ENCODE peak calls at places on chromosomes 4 and X, in four cellular contexts. F is lower lobe of right lung, H is IMR-90, W is kidney. K is an unnamed sample. For H3K9me3, the result is how much of the 10 kb centered on the place peaks cover.

GRCh38 chr4:74527049-74527448 is 82.1 kb downstream of the AREG start:
- DNase-seq in H (no peak), F (no peak), W (no peak), K (no peak)

GRCh38 chrX:47843363-47843762 is 6.7 kb downstream of the ZNF81 start:
- DNase-seq in W (no peak), H (no peak), F (no peak), K (no peak)

GRCh38 chr4:149211961-149212360 is 603.7 kb downstream of the IQCM start:
- DNase-seq in W (no peak), F (no peak), H (peak), K (no peak)

GRCh38 chr4:108117473-108118182 is 51.1 kb downstream of the LEF1 start:
- DNase-seq in W (no peak), H (no peak), F (no peak), K (no peak)

GRCh38 chr4:139015948-139016451 is 419 bp downstream of the NOCT start:
- DNase-seq in H (peak), W (peak), F (peak), K (no peak)

GRCh38 chr4:15117270-15117946 is 115.1 kb downstream of the CPEB2 start:
- DNase-seq in H (no peak), W (no peak), F (no peak), K (no peak)

GRCh38 chrX:77389891-77390290 is 57.3 kb upstream of the FGF16 start:
- DNase-seq in F (no peak), H (no peak), W (no peak), K (no peak)

GRCh38 chr4:6463311-6464289 is 8.8 kb downstream of the PPP2R2C start:
- DNase-seq in W (no peak), H (no peak), F (no peak), K (no peak)

GRCh38 chr4:37666625-37667071 is 19.5 kb downstream of the RELL1 start:
- DNase-seq in H (peak), F (no peak), W (peak), K (no peak)

GRCh38 chr4:108175966-108176365 is 7.2 kb upstream of the LEF1 start:
- DNase-seq in H (no peak), F (no peak), W (no peak), K (no peak)

GRCh38 chr4:156594619-156595018 is 377.0 kb downstream of the PDGFC start:
- DNase-seq in W (peak), F (peak), H (no peak), K (no peak)

GRCh38 chrX:147901476-147902126 is 10.1 kb upstream of the FMR1 start:
- DNase-seq in F (no peak), H (no peak), W (no peak), K (no peak)

GRCh38 chr4:25301471-25301870 is 11.1 kb upstream of the ZCCHC4 start:
- DNase-seq in W (no peak), F (peak), H (no peak), K (no peak)

GRCh38 chr4:24672871-24673270 is 88.5 kb upstream of the DHX15 start:
- DNase-seq in F (no peak), H (no peak), W (no peak), K (no peak)

GRCh38 chr4:125132281-125132680 is 182.5 kb upstream of the FAT4 start:
- DNase-seq in W (no peak), F (no peak), H (no peak), K (no peak)

GRCh38 chrX:13029341-13029740 is 15.1 kb downstream of the FAM9C start:
- DNase-seq in F (no peak), W (peak), H (peak), K (no peak)

GRCh38 chr4:15250021-15250441 is 177.8 kb upstream of the C1QTNF7 start:
- DNase-seq in H (peak), W (no peak), F (no peak), K (no peak)

GRCh38 chr4:3657917-3658913 is 108.0 kb upstream of the ADRA2C start:
- DNase-seq in F (no peak), W (peak), H (peak), K (no peak)

GRCh38 chr4:128424524-128425195 is 137.0 kb upstream of the PGRMC2 start:
- DNase-seq in W (no peak), F (no peak), H (peak), K (no peak)

GRCh38 chr4:57131849-57132745 is 21.9 kb upstream of the IGFBP7 start:
- DNase-seq in F (no peak), W (no peak), H (peak), K (no peak)

GRCh38 chr4:93384211-93384610 is 444.3 kb upstream of the ATOH1 start:
- DNase-seq in F (no peak), H (peak), W (no peak), K (no peak)

GRCh38 chrX:24355095-24355494 is 5.3 kb upstream of the SUPT20HL1 start:
- DNase-seq in H (peak), F (no peak), W (no peak), K (no peak)

GRCh38 chr4:125277827-125278226 is 36.9 kb upstream of the FAT4 start:
- DNase-seq in H (no peak), W (no peak), F (no peak), K (no peak)

GRCh38 chrX:119605739-119606507 is at the start of gene NKRF:
- DNase-seq in W (peak), H (peak), F (peak), K (peak)

GRCh38 chr4:174154455-174154854 is 129.0 kb downstream of the FBXO8 start:
- DNase-seq in H (peak), F (no peak), W (no peak), K (no peak)

GRCh38 chr4:176920694-176921093 is 128.0 kb upstream of the VEGFC start:
- DNase-seq in F (no peak), W (no peak), H (peak), K (no peak)

GRCh38 chrX:7133036-7133412 is 14.5 kb upstream of the STS start:
- DNase-seq in F (no peak), H (peak), W (peak), K (no peak)

GRCh38 chr4:98528882-98529281 is 129.5 kb downstream of the TSPAN5 start:
- DNase-seq in W (no peak), F (no peak), H (no peak), K (no peak)

GRCh38 chr4:75666299-75666698 is 6.9 kb downstream of the G3BP2 start:
- DNase-seq in H (no peak), F (no peak), W (no peak), K (no peak)

GRCh38 chrX:20530319-20530979 is 263.7 kb upstream of the RPS6KA3 start:
- DNase-seq in H (peak), F (no peak), W (no peak), K (peak)

GRCh38 chr4:186900980-186901379 is 177.3 kb upstream of the FAT1 start:
- DNase-seq in F (no peak), W (no peak), H (no peak), K (no peak)

GRCh38 chr4:7800410-7800809 is 139.3 kb downstream of the AFAP1 start:
- DNase-seq in F (no peak), H (no peak), W (no peak), K (no peak)

GRCh38 chr4:13530823-13531608 is 13.3 kb downstream of the NKX3-2 start:
- DNase-seq in H (no peak), F (no peak), W (no peak), K (no peak)

GRCh38 chrX:14922437-14922836 is 49.2 kb downstream of the MOSPD2 start:
- DNase-seq in H (peak), F (no peak), W (no peak), K (no peak)

GRCh38 chr4:40361338-40361737 is 26.2 kb downstream of the CHRNA9 start:
- DNase-seq in H (no peak), W (no peak), F (no peak), K (no peak)

GRCh38 chrX:66728818-66729271 is 90.0 kb upstream of the EDA2R start:
- DNase-seq in F (peak), W (peak), H (peak), K (peak)

GRCh38 chr4:4387531-4388311 is 819 bp downstream of the NSG1 start:
- DNase-seq in W (peak), F (no peak), H (no peak), K (no peak)

GRCh38 chr4:12178614-12179263 is 750.0 kb upstream of the HS3ST1 start:
- DNase-seq in F (no peak), W (no peak), H (no peak), K (no peak)

GRCh38 chrX:21958187-21958586 is 17.7 kb downstream of the SMS start:
- DNase-seq in W (no peak), H (no peak), F (no peak), K (no peak)
- H3K9me3 ChIP-seq in W (under half), H (under half), F (under half), K (under half)

DNA sequence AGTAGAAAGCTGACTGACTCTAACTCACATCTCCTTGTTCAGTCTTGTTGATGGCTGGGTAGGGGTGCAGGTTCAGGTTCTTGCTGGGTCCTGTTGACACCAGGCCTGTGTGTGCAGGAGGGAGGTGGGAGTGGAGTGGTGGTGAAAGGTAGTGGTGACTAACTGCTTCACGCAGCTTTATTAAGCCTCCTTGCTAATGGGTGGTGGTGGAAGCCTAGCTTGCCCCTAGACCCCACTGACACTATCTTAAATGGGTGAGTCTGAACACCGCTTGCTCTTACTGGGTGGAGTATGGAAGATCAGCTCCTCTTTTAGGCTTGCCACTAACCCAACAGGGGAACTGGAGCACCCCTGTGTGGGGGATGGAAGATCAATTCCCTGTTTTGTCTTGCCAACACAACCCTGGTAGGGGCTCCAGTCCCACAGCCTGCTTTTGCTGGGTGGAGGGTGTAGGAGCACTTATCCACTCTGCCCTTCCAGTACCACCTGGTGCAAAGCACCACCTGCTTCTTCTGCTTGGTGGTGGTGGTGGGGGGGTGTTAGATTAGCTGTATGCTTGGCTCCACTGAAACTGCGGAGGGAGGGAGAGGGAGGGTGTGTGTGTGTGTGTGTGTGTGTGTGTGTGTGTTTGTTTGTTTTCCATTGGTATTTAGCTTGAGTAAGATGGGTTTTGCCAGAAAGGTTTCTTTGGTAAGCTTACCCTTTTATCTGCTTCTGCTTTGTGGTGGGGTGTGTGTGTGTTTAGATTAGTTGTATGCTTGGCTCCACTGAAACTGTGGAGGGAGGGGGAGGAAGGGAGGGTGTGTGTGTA is 25.6 kb downstream of the KDM6A start:
- DNase-seq in F (no peak), H (peak), W (no peak), K (no peak)
- H3K9me3 ChIP-seq in F (under half), H (under half), W (under half), K (under half)

GRCh38 chrX:81857192-81857591 is 655.3 kb downstream of the SH3BGRL start:
- DNase-seq in F (no peak), H (no peak), W (no peak), K (no peak)
- H3K9me3 ChIP-seq in F (under half), H (under half), W (under half), K (under half)

GRCh38 chr4:97432551-97432950 is 710.7 kb downstream of the STPG2 start:
- DNase-seq in F (no peak), W (no peak), H (no peak), K (no peak)
- H3K9me3 ChIP-seq in F (under half), W (under half), H (under half), K (under half)

GRCh38 chrX:68568136-68568535 is 69.3 kb downstream of the YIPF6 start:
- DNase-seq in H (no peak), W (no peak), F (no peak), K (no peak)

GRCh38 chrX:68571292-68572256 is 72.7 kb downstream of the YIPF6 start:
- DNase-seq in F (no peak), W (no peak), H (peak), K (no peak)

GRCh38 chrX:68574240-68574639 is 73.2 kb upstream of the STARD8 start:
- DNase-seq in F (no peak), H (no peak), W (no peak), K (no peak)

GRCh38 chrX:68570598-68570997 is 71.7 kb downstream of the YIPF6 start:
- DNase-seq in H (no peak), F (no peak), W (no peak), K (no peak)
- H3K9me3 ChIP-seq in H (under half), F (under half), W (under half), K (under half)

GRCh38 chrX:144896323-144896722 is 351.0 kb upstream of the SPANXN1 start:
- DNase-seq in W (no peak), H (no peak), F (no peak), K (no peak)
- H3K9me3 ChIP-seq in W (under half), H (under half), F (under half), K (under half)

DNA sequence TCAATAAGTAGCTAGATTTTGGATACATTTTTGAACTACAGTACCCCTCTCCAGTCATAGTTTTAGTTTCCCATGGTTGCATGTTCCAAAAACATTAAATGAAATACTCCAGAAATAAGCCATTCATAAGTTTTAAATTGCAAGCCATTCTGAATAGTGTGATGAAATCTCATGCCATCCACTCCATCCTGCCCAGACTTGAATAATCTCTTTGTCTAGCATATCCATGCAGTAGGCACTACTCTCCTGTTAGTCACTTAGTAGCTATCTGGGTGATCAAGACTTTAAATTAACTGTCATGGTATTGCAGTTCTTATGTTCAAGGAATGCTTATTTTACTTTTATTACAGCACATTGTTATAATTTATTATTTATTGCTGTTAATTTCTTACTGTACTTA is 237.4 kb downstream of the SPANXN1 start:
- DNase-seq in H (no peak), F (no peak), W (no peak), K (no peak)
- H3K9me3 ChIP-seq in H (under half), F (under half), W (under half), K (under half)

GRCh38 chrX:1144293-1144692 is 68.2 kb downstream of the CRLF2 start:
- DNase-seq in F (no peak), W (no peak), H (no peak), K (no peak)
- H3K9me3 ChIP-seq in F (under half), W (under half), H (under half), K (under half)

GRCh38 chr4:17623451-17624001 is 9.1 kb downstream of the MED28 start:
- DNase-seq in F (no peak), W (no peak), H (peak), K (no peak)
- H3K9me3 ChIP-seq in F (under half), W (under half), H (under half), K (under half)

DNA sequence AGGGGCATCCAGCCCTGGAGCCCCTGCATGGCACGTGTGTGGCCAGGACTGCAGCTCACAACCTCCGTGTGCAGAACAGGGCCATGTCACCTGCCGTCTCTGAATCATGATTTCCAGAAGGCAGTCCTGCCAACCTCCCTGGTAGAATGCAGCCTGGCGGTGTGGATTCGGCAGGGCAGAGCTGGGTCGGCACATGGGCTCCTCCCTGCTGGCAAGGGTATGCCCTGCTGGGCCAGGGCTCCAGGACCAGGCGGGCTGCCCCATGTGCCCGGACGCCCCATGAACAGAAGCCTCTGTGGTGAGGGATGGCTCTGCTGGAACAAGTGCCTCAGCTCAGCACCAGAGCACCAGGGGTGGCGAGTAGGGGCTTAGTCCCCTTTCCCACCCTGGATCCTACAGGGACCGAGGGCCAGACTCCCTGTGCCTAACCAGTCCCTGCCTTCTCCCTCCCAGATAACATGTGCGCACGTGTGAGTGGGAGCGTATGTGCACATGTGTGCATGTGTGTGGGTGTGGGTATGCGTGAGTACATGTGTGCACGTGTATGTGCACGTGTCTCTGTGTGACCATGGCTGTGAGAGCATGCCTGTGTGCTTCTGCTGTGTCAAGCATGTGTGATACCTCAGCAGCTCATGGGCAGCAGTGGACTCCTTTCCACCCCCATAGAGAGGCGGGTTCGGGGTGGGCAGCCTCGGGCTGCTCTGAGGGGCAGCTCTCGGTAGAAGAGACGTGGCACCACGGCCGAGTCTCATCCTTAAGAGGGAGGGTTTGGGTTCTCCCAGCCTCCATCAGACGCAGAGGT is 10.3 kb upstream of the MXD4 start:
- DNase-seq in W (peak), F (no peak), H (no peak), K (no peak)
- H3K9me3 ChIP-seq in W (under half), F (under half), H (under half), K (under half)

K was measured in T-helper 17 cell.